ENCODE peak calls at places on chromosomes 5 and 9, in eight cellular contexts. S is NB4, C is dorsolateral prefrontal cortex, I is AG09309, R is fibroblast of lung, H is OCI-LY7, G is gastrocnemius medialis, B is lower leg skin. Z is an unnamed sample.

GRCh38 chr5:1479581-1480188 is 34.4 kb upstream of the SLC6A3 start:
- DNase-seq in S (peak), C (no peak), R (no peak), H (peak), B (peak), G (peak), I (peak), Z (peak)

GRCh38 chr5:90366972-90367371 is 42.6 kb downstream of the CETN3 start:
- DNase-seq in C (no peak), S (no peak), G (no peak), I (no peak), B (no peak), H (no peak), R (no peak), Z (no peak)

GRCh38 chr5:165504716-165505115 is 1999.3 kb downstream of the MAT2B start:
- DNase-seq in C (no peak), R (no peak), S (no peak), G (no peak), B (no peak), I (no peak), H (no peak), Z (no peak)

GRCh38 chr5:139798883-139799282 is 3.3 kb downstream of the PSD2 start:
- DNase-seq in S (no peak), R (no peak), I (no peak), B (no peak), C (no peak), H (no peak), G (no peak), Z (no peak)

GRCh38 chr5:112935675-112936074 is 13.6 kb upstream of the REEP5 start:
- DNase-seq in R (no peak), S (no peak), H (no peak), G (no peak), B (no peak), I (no peak), C (no peak), Z (no peak)

GRCh38 chr5:123371575-123372179 is 51.5 kb downstream of the CEP120 start:
- DNase-seq in B (no peak), H (peak), C (peak), S (peak), I (no peak), G (peak), R (no peak), Z (no peak)

GRCh38 chr5:157312492-157312891 is 46.6 kb downstream of the CYFIP2 start:
- DNase-seq in S (peak), I (peak), H (peak), C (no peak), G (no peak), B (no peak), R (peak), Z (peak)

GRCh38 chr5:157213527-157214243 is 33.0 kb downstream of the ITK start:
- DNase-seq in B (no peak), C (no peak), G (no peak), R (no peak), I (no peak), H (no peak), S (no peak), Z (no peak)

GRCh38 chr5:157778121-157778805 is 34.8 kb downstream of the LSM11 start:
- DNase-seq in C (no peak), G (no peak), S (no peak), H (no peak), I (no peak), R (peak), B (no peak), Z (no peak)

GRCh38 chr5:110342683-110343082 is 383.8 kb downstream of the TMEM232 start:
- DNase-seq in C (no peak), B (no peak), G (peak), S (no peak), R (no peak), I (no peak), H (no peak), Z (no peak)

GRCh38 chr5:4230905-4231561 is 635.4 kb downstream of the IRX1 start:
- DNase-seq in S (no peak), C (peak), R (no peak), I (no peak), B (no peak), H (no peak), G (no peak), Z (no peak)

GRCh38 chr5:4232084-4232483 is 636.5 kb downstream of the IRX1 start:
- DNase-seq in B (no peak), G (no peak), C (no peak), R (no peak), S (no peak), H (no peak), I (no peak), Z (no peak)

GRCh38 chr5:4229414-4229813 is 633.8 kb downstream of the IRX1 start:
- DNase-seq in C (no peak), G (no peak), H (no peak), B (no peak), R (no peak), S (no peak), I (no peak), Z (no peak)

GRCh38 chr5:4229866-4230265 is 634.2 kb downstream of the IRX1 start:
- DNase-seq in H (no peak), C (no peak), B (no peak), S (no peak), R (no peak), G (no peak), I (no peak), Z (no peak)

GRCh38 chr5:4230531-4230904 is 634.9 kb downstream of the IRX1 start:
- DNase-seq in B (no peak), H (no peak), R (no peak), S (no peak), G (no peak), I (no peak), C (peak), Z (no peak)
- H3K4me3 ChIP-seq in B (no peak), H (no peak), R (no peak), S (no peak), G (no peak), I (no peak), C (peak), Z (no peak)

DNA sequence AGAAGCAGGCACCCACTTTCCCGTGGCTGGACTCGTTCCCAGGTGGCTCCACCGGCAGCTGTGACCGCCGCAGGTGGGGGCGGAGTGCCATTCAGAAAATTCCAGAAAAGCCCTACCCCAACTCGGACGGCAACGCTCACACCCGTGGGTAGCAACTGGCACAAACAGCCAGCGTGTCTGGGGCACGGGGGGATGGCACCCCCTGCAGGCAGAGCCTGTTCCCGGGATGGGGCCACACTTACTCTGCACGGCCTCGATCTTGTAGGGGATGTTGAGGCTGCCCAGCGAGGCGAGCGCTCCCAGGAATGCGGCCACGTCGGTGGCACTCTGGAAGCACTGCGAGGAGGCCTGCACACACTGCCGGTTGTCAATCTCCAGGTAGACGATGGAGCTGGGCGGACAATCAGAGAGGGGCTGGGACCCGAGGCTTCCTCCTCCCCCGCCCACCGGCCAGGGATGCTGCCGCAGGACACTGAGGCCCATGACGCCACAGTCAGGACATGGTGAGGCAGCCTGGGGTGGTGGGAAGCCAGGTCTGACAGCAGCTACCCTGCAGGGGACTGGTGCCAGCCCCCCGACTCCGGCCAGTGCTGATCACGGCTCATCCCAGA is 20.2 kb upstream of the SEC16A start:
- DNase-seq in G (no peak), S (no peak), C (no peak), B (no peak), I (no peak), R (no peak), H (no peak), Z (no peak)
- TF ChIP-seq CTCF in G (no peak), S (peak), C (peak), B (no peak), I (no peak), R (no peak), H (peak), Z (peak)

GRCh38 chr5:73236541-73237128 is 63.6 kb downstream of the TMEM174 start:
- DNase-seq in C (no peak), R (no peak), S (no peak), H (no peak), G (no peak), B (no peak), I (no peak), Z (no peak)

GRCh38 chr5:73232266-73233041 is 59.5 kb downstream of the TMEM174 start:
- DNase-seq in H (no peak), R (peak), C (no peak), S (no peak), G (no peak), I (no peak), B (no peak), Z (no peak)

GRCh38 chr5:73233053-73233460 is 60.1 kb downstream of the TMEM174 start:
- DNase-seq in B (no peak), I (no peak), S (no peak), C (no peak), G (no peak), R (no peak), H (no peak), Z (no peak)

GRCh38 chr5:73233461-73234151 is 60.6 kb downstream of the TMEM174 start:
- DNase-seq in G (no peak), B (no peak), H (no peak), S (no peak), C (no peak), R (peak), I (no peak), Z (no peak)

GRCh38 chr5:73234156-73234555 is 61.2 kb downstream of the TMEM174 start:
- DNase-seq in S (no peak), H (no peak), G (no peak), I (no peak), B (no peak), R (no peak), C (no peak), Z (no peak)
- H3K4me3 ChIP-seq in S (no peak), H (no peak), G (peak), I (no peak), B (no peak), R (no peak), C (peak), Z (peak)

GRCh38 chr5:14741131-14741530 is 76.6 kb downstream of the OTULIN start:
- DNase-seq in S (no peak), I (no peak), B (no peak), H (no peak), G (no peak), C (no peak), R (no peak), Z (no peak)

GRCh38 chr5:14739538-14739937 is 75.0 kb downstream of the OTULIN start:
- DNase-seq in B (no peak), I (no peak), R (peak), G (no peak), S (no peak), C (no peak), H (no peak), Z (no peak)

GRCh38 chr5:14741721-14742426 is 77.4 kb downstream of the OTULIN start:
- DNase-seq in G (no peak), S (no peak), H (no peak), C (no peak), B (no peak), R (no peak), I (no peak), Z (no peak)

GRCh38 chr5:14738050-14738449 is 73.5 kb downstream of the OTULIN start:
- DNase-seq in I (no peak), H (no peak), B (no peak), R (no peak), G (no peak), S (no peak), C (no peak), Z (no peak)

GRCh38 chr5:14739961-14740360 is 75.4 kb downstream of the OTULIN start:
- DNase-seq in B (no peak), I (no peak), H (no peak), G (no peak), S (no peak), C (no peak), R (no peak), Z (no peak)
- TF ChIP-seq CTCF in B (no peak), I (no peak), H (no peak), G (no peak), S (no peak), C (no peak), R (no peak), Z (no peak)

DNA sequence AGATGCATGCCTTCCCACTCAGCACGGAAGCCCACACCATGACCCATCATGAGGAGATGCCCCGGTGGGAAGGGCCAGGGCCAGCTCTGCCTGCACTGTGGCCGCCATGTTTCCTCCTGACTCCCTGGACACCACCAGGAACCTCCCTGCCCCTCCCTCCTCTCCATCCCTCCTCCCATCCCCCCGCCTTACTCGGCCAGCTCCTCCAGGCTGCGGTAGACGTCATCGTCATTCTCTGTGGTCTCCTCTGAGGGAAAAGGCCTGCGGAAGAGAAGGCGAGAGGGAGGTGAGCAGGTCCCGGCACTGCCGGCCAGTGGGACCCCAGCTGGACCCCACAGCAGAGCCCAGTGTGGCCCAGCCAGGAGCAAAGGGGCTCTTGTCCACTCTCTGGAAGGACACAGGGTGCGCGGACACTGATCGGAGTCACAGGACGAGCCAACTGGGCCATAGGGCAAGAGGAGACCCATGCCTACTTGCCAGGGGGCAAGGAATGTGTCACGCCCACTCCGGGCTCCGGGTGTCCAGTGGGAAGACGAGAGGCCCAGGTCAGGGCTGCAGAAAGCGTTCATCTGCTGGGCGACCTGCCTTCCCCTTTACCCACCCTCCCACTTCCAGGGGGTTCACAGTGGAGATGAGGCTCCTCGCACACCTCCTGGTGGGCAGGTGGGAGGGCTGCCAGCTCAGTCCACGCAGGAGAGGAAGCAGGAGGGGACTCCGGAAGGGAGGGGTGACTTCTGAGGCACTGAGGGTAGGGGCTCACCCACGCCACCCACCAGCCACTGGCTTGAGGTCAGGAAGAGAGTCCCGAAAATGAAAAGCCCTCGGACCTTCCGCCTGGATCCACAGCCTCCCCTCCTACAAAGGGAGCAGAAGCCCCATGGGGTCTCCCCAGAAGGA is 96.2 kb upstream of the SARDH start:
- DNase-seq in I (no peak), B (no peak), S (no peak), G (no peak), H (no peak), C (no peak), R (no peak), Z (no peak)
- H3K4me3 ChIP-seq in I (no peak), B (no peak), S (no peak), G (no peak), H (no peak), C (no peak), R (no peak), Z (no peak)

DNA sequence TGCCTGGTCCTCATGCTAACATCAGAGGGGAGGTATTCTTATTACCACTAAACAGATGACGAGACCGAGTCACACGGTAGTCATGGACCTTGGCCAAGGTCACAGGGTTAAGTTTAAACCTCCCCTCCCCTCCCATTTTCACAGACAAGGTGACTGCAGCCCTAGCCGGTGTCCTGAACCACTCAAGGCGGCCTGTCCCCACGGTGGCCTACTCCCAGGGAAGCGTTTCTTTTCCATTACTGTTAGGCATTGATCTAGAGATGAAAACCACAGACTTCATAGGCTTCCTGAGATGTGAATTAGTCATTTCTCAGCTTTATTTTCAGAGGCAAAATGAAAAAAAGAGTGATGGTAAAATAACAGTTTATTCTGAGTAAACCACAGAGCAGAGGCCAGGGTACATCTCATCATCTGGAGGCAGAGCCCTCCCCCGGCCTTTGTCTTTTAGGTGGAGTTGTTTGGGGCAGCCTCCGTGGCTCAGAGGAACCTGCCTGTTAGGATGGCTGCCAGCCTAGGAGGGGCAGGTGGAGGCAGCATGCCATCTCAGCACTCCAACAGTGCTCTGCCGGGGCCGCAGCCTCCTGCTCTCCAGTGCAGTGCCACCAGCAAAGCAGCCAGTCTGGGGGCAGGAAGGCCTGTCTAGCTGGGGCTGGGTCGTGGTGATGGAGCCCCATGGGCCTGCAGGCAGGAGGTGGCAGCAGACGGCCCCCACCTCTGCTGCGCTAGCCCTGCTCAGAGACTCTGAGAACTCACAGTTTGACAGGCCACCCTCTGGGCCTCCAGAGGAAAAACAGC is 71.2 kb downstream of the RAPGEF1 start:
- DNase-seq in S (peak), G (no peak), R (peak), H (peak), B (no peak), C (no peak), I (no peak), Z (peak)
- TF ChIP-seq CTCF in S (no peak), G (no peak), R (no peak), H (peak), B (no peak), C (no peak), I (no peak), Z (peak)

GRCh38 chr9:80932947-80933346 is 756.4 kb downstream of the TLE1 start:
- DNase-seq in B (no peak), I (no peak), G (no peak), S (no peak), C (no peak), H (no peak), R (no peak), Z (no peak)
- H3K4me3 ChIP-seq in B (no peak), I (no peak), G (no peak), S (no peak), C (no peak), H (no peak), R (no peak), Z (no peak)

GRCh38 chr5:143717400-143717799 is 94.6 kb upstream of the HMHB1 start:
- DNase-seq in I (peak), H (no peak), S (no peak), G (no peak), B (no peak), R (peak), C (no peak), Z (peak)
- TF ChIP-seq CTCF in I (no peak), H (no peak), S (no peak), G (no peak), B (no peak), R (no peak), C (peak), Z (peak)

GRCh38 chr5:149851211-149851610 is 93.4 kb downstream of the PDE6A start:
- DNase-seq in S (no peak), I (no peak), G (no peak), C (no peak), B (no peak), R (no peak), H (no peak), Z (no peak)
- H3K4me3 ChIP-seq in S (no peak), I (no peak), G (no peak), C (no peak), B (no peak), R (no peak), H (no peak), Z (no peak)